ENCODE peak calls at places on chromosome 7, in five cellular contexts. One of them, this sample, is unnamed.

GRCh38 chr7:120950026-120950538 is 495 bp upstream of the ING3 start:
- DNase-seq in non-pigmented ciliary epithelial cell: no peak
- DNase-seq in germinal center: no peak
- DNase-seq in tibial nerve: no peak
- DNase-seq in ascending aorta: no peak
- DNase-seq in this sample: no peak

GRCh38 chr7:157302314-157302711 is 34.5 kb upstream of the DNAJB6 start:
- DNase-seq in germinal center: peak; percentile 86
- DNase-seq in non-pigmented ciliary epithelial cell: no peak
- DNase-seq in ascending aorta: peak; percentile 70
- DNase-seq in tibial nerve: peak; percentile 30
- DNase-seq in this sample: peak; percentile 42

GRCh38 chr7:128025380-128025779 is 5.9 kb downstream of the LRRC4 start:
- DNase-seq in non-pigmented ciliary epithelial cell: no peak
- DNase-seq in ascending aorta: no peak
- DNase-seq in germinal center: no peak
- DNase-seq in tibial nerve: no peak
- DNase-seq in this sample: no peak

GRCh38 chr7:7613210-7613609 is 27.3 kb upstream of the UMAD1 start:
- DNase-seq in ascending aorta: no peak
- DNase-seq in germinal center: no peak
- DNase-seq in tibial nerve: no peak
- DNase-seq in non-pigmented ciliary epithelial cell: no peak
- DNase-seq in this sample: no peak

GRCh38 chr7:77550586-77550985 is 13.5 kb downstream of the PTPN12 start:
- DNase-seq in ascending aorta: no peak
- DNase-seq in tibial nerve: no peak
- DNase-seq in non-pigmented ciliary epithelial cell: peak; percentile 42
- DNase-seq in germinal center: no peak
- DNase-seq in this sample: no peak

GRCh38 chr7:65832281-65832680 is 40.6 kb upstream of the VKORC1L1 start:
- DNase-seq in germinal center: no peak
- DNase-seq in non-pigmented ciliary epithelial cell: no peak
- DNase-seq in tibial nerve: no peak
- DNase-seq in ascending aorta: no peak
- DNase-seq in this sample: peak; percentile 18

GRCh38 chr7:126079151-126079550 is 1149.5 kb upstream of the POT1 start:
- DNase-seq in non-pigmented ciliary epithelial cell: no peak
- DNase-seq in tibial nerve: no peak
- DNase-seq in ascending aorta: no peak
- DNase-seq in germinal center: no peak
- DNase-seq in this sample: no peak

GRCh38 chr7:111770116-111770515 is 207.8 kb upstream of the IMMP2L start:
- DNase-seq in ascending aorta: no peak
- DNase-seq in non-pigmented ciliary epithelial cell: no peak
- DNase-seq in germinal center: no peak
- DNase-seq in tibial nerve: no peak
- DNase-seq in this sample: no peak

GRCh38 chr7:21135437-21135836 is 292.4 kb upstream of the SP4 start:
- DNase-seq in ascending aorta: no peak
- DNase-seq in tibial nerve: no peak
- DNase-seq in germinal center: no peak
- DNase-seq in non-pigmented ciliary epithelial cell: no peak
- DNase-seq in this sample: no peak

GRCh38 chr7:2997014-2997413 is 46.7 kb downstream of the CARD11 start:
- DNase-seq in tibial nerve: no peak
- DNase-seq in ascending aorta: no peak
- DNase-seq in non-pigmented ciliary epithelial cell: no peak
- DNase-seq in germinal center: no peak
- DNase-seq in this sample: no peak

GRCh38 chr7:34086064-34086463 is 180.7 kb downstream of the BMPER start:
- DNase-seq in non-pigmented ciliary epithelial cell: no peak
- DNase-seq in ascending aorta: no peak
- DNase-seq in tibial nerve: no peak
- DNase-seq in germinal center: no peak
- DNase-seq in this sample: no peak

GRCh38 chr7:36129048-36129534 is 24.0 kb upstream of the EEPD1 start:
- DNase-seq in tibial nerve: peak; percentile 30
- DNase-seq in ascending aorta: no peak
- DNase-seq in germinal center: no peak
- DNase-seq in non-pigmented ciliary epithelial cell: no peak
- DNase-seq in this sample: no peak

GRCh38 chr7:44220732-44221131 is 20.0 kb downstream of the YKT6 start:
- DNase-seq in ascending aorta: no peak
- DNase-seq in non-pigmented ciliary epithelial cell: no peak
- DNase-seq in germinal center: no peak
- DNase-seq in tibial nerve: no peak
- DNase-seq in this sample: no peak

GRCh38 chr7:41835977-41836530 is 133.2 kb upstream of the INHBA start:
- DNase-seq in non-pigmented ciliary epithelial cell: no peak
- DNase-seq in tibial nerve: no peak
- DNase-seq in ascending aorta: no peak
- DNase-seq in germinal center: no peak
- DNase-seq in this sample: no peak

GRCh38 chr7:85025312-85025756 is 161.5 kb downstream of the SEMA3D start:
- DNase-seq in ascending aorta: no peak
- DNase-seq in tibial nerve: no peak
- DNase-seq in non-pigmented ciliary epithelial cell: no peak
- DNase-seq in germinal center: no peak
- DNase-seq in this sample: peak; percentile 69

GRCh38 chr7:20408467-20408826 is 77.7 kb downstream of the ITGB8 start:
- DNase-seq in ascending aorta: no peak
- DNase-seq in germinal center: no peak
- DNase-seq in tibial nerve: no peak
- DNase-seq in non-pigmented ciliary epithelial cell: no peak
- DNase-seq in this sample: peak; percentile 43

GRCh38 chr7:92100523-92100922 is 33.8 kb downstream of the CYP51A1 start:
- DNase-seq in tibial nerve: no peak
- DNase-seq in ascending aorta: no peak
- DNase-seq in non-pigmented ciliary epithelial cell: no peak
- DNase-seq in germinal center: no peak
- DNase-seq in this sample: no peak

GRCh38 chr7:25288536-25289283 is 60.4 kb upstream of the NPVF start:
- DNase-seq in non-pigmented ciliary epithelial cell: no peak
- DNase-seq in tibial nerve: no peak
- DNase-seq in germinal center: no peak
- DNase-seq in ascending aorta: no peak
- DNase-seq in this sample: no peak

GRCh38 chr7:92517626-92518025 is 10.7 kb downstream of the PEX1 start:
- DNase-seq in ascending aorta: no peak
- DNase-seq in germinal center: no peak
- DNase-seq in non-pigmented ciliary epithelial cell: no peak
- DNase-seq in tibial nerve: no peak
- DNase-seq in this sample: peak; percentile 35

GRCh38 chr7:130379019-130379418 is 1.3 kb upstream of the CPA1 start:
- DNase-seq in germinal center: no peak
- DNase-seq in tibial nerve: no peak
- DNase-seq in ascending aorta: no peak
- DNase-seq in non-pigmented ciliary epithelial cell: no peak
- DNase-seq in this sample: no peak

GRCh38 chr7:157133304-157133703 is 5.4 kb upstream of the UBE3C start:
- DNase-seq in ascending aorta: no peak
- DNase-seq in germinal center: no peak
- DNase-seq in tibial nerve: no peak
- DNase-seq in non-pigmented ciliary epithelial cell: no peak
- DNase-seq in this sample: no peak

GRCh38 chr7:53119514-53119933 is 84.1 kb downstream of the POM121L12 start:
- DNase-seq in tibial nerve: no peak
- DNase-seq in ascending aorta: no peak
- DNase-seq in non-pigmented ciliary epithelial cell: peak; percentile 17
- DNase-seq in germinal center: no peak
- DNase-seq in this sample: no peak

GRCh38 chr7:146090023-146090645 is 26.5 kb upstream of the CNTNAP2 start:
- DNase-seq in non-pigmented ciliary epithelial cell: peak; percentile 3
- DNase-seq in ascending aorta: no peak
- DNase-seq in germinal center: peak; percentile 14
- DNase-seq in tibial nerve: no peak
- DNase-seq in this sample: peak; percentile 20

GRCh38 chr7:129008645-129009414 is 46.1 kb downstream of the TNPO3 start:
- DNase-seq in germinal center: no peak
- DNase-seq in ascending aorta: no peak
- DNase-seq in tibial nerve: no peak
- DNase-seq in non-pigmented ciliary epithelial cell: no peak
- DNase-seq in this sample: no peak